ENCODE peak calls at places on chromosomes 7 and 10, in ten cellular contexts. One of them, this sample, is unnamed.

GRCh38 chr7:151792671-151793070 is 84.2 kb downstream of the PRKAG2 start:
- DNase-seq in HFFc6: no peak
- DNase-seq in lower leg skin: no peak
- DNase-seq in pancreas: no peak
- DNase-seq in tibial artery: no peak
- DNase-seq in body of pancreas: no peak
- DNase-seq in neural crest cell: no peak
- DNase-seq in BJ: no peak
- DNase-seq in neural progenitor cell: no peak
- DNase-seq in IMR-90: no peak
- DNase-seq in this sample: peak; percentile 32

GRCh38 chr7:101978683-101979082 is 161.3 kb downstream of the CUX1 start:
- DNase-seq in HFFc6: no peak
- DNase-seq in lower leg skin: no peak
- DNase-seq in pancreas: no peak
- DNase-seq in tibial artery: no peak
- DNase-seq in body of pancreas: no peak
- DNase-seq in neural crest cell: no peak
- DNase-seq in BJ: no peak
- DNase-seq in neural progenitor cell: no peak
- DNase-seq in IMR-90: no peak
- DNase-seq in this sample: no peak

GRCh38 chr7:137970263-137970975 is 31.5 kb downstream of the CREB3L2 start:
- DNase-seq in HFFc6: peak; percentile 84
- DNase-seq in lower leg skin: peak; percentile 90
- DNase-seq in pancreas: no peak
- DNase-seq in tibial artery: no peak
- DNase-seq in body of pancreas: peak; percentile 55
- DNase-seq in neural crest cell: no peak
- DNase-seq in BJ: peak; percentile 84
- DNase-seq in neural progenitor cell: no peak
- DNase-seq in IMR-90: peak; percentile 85
- DNase-seq in this sample: no peak

GRCh38 chr7:101816499-101817030 is 861 bp upstream of the CUX1 start:
- DNase-seq in HFFc6: no peak
- DNase-seq in lower leg skin: peak; percentile 84
- DNase-seq in pancreas: peak; percentile 68
- DNase-seq in tibial artery: peak; percentile 33
- DNase-seq in body of pancreas: peak; percentile 63
- DNase-seq in neural crest cell: peak; percentile 27
- DNase-seq in BJ: no peak
- DNase-seq in neural progenitor cell: peak; percentile 86
- DNase-seq in IMR-90: peak; percentile 37
- DNase-seq in this sample: peak; percentile 68

GRCh38 chr7:140347218-140347617 is 51.1 kb downstream of the SLC37A3 start:
- DNase-seq in HFFc6: no peak
- DNase-seq in lower leg skin: no peak
- DNase-seq in pancreas: no peak
- DNase-seq in tibial artery: no peak
- DNase-seq in body of pancreas: no peak
- DNase-seq in neural crest cell: no peak
- DNase-seq in BJ: no peak
- DNase-seq in neural progenitor cell: no peak
- DNase-seq in IMR-90: no peak
- DNase-seq in this sample: no peak

GRCh38 chr7:81482600-81483186 is 287.2 kb downstream of the HGF start:
- DNase-seq in HFFc6: peak; percentile 38
- DNase-seq in lower leg skin: no peak
- DNase-seq in pancreas: no peak
- DNase-seq in tibial artery: no peak
- DNase-seq in body of pancreas: no peak
- DNase-seq in neural crest cell: no peak
- DNase-seq in BJ: no peak
- DNase-seq in neural progenitor cell: peak; percentile 25
- DNase-seq in IMR-90: peak; percentile 65
- DNase-seq in this sample: no peak

GRCh38 chr10:71080381-71081228 is 131.8 kb upstream of the UNC5B start:
- DNase-seq in HFFc6: no peak
- DNase-seq in lower leg skin: peak; percentile 53
- DNase-seq in pancreas: no peak
- DNase-seq in tibial artery: no peak
- DNase-seq in body of pancreas: no peak
- DNase-seq in neural crest cell: no peak
- DNase-seq in BJ: no peak
- DNase-seq in neural progenitor cell: peak; percentile 1
- DNase-seq in IMR-90: no peak
- DNase-seq in this sample: peak; percentile 35

GRCh38 chr7:92331508-92331907 is 85.7 kb downstream of the ANKIB1 start:
- DNase-seq in HFFc6: no peak
- DNase-seq in lower leg skin: no peak
- DNase-seq in pancreas: no peak
- DNase-seq in tibial artery: no peak
- DNase-seq in body of pancreas: no peak
- DNase-seq in neural crest cell: no peak
- DNase-seq in BJ: no peak
- DNase-seq in neural progenitor cell: no peak
- DNase-seq in IMR-90: no peak
- DNase-seq in this sample: no peak

GRCh38 chr10:131790021-131790420 is 110.8 kb upstream of the PPP2R2D start:
- DNase-seq in HFFc6: no peak
- DNase-seq in lower leg skin: peak; percentile 60
- DNase-seq in pancreas: no peak
- DNase-seq in tibial artery: no peak
- DNase-seq in body of pancreas: no peak
- DNase-seq in neural crest cell: no peak
- DNase-seq in BJ: no peak
- DNase-seq in neural progenitor cell: no peak
- DNase-seq in IMR-90: no peak
- DNase-seq in this sample: no peak

GRCh38 chr7:34806831-34807230 is 148.8 kb downstream of the NPSR1 start:
- DNase-seq in HFFc6: no peak
- DNase-seq in lower leg skin: no peak
- DNase-seq in pancreas: no peak
- DNase-seq in tibial artery: no peak
- DNase-seq in body of pancreas: no peak
- DNase-seq in neural crest cell: no peak
- DNase-seq in BJ: no peak
- DNase-seq in neural progenitor cell: no peak
- DNase-seq in IMR-90: no peak
- DNase-seq in this sample: no peak
- TF ChIP-seq CTCF in HFFc6: no peak
- TF ChIP-seq CTCF in lower leg skin: no peak
- TF ChIP-seq CTCF in pancreas: no peak
- TF ChIP-seq CTCF in tibial artery: no peak
- TF ChIP-seq CTCF in body of pancreas: no peak
- TF ChIP-seq CTCF in neural crest cell: no peak
- TF ChIP-seq CTCF in BJ: no peak
- TF ChIP-seq CTCF in neural progenitor cell: no peak
- TF ChIP-seq CTCF in IMR-90: no peak
- TF ChIP-seq CTCF in this sample: no peak

GRCh38 chr7:107046511-107047259 is 2.2 kb downstream of the PRKAR2B start:
- DNase-seq in HFFc6: no peak
- DNase-seq in lower leg skin: no peak
- DNase-seq in pancreas: no peak
- DNase-seq in tibial artery: no peak
- DNase-seq in body of pancreas: no peak
- DNase-seq in neural crest cell: no peak
- DNase-seq in BJ: no peak
- DNase-seq in neural progenitor cell: no peak
- DNase-seq in IMR-90: no peak
- DNase-seq in this sample: no peak

GRCh38 chr7:107045980-107046379 is 1.5 kb downstream of the PRKAR2B start:
- DNase-seq in HFFc6: no peak
- DNase-seq in lower leg skin: no peak
- DNase-seq in pancreas: no peak
- DNase-seq in tibial artery: no peak
- DNase-seq in body of pancreas: no peak
- DNase-seq in neural crest cell: no peak
- DNase-seq in BJ: peak; percentile 78
- DNase-seq in neural progenitor cell: no peak
- DNase-seq in IMR-90: peak; percentile 61
- DNase-seq in this sample: no peak

GRCh38 chr7:107045195-107045960 is 873 bp downstream of the PRKAR2B start:
- DNase-seq in HFFc6: no peak
- DNase-seq in lower leg skin: no peak
- DNase-seq in pancreas: no peak
- DNase-seq in tibial artery: no peak
- DNase-seq in body of pancreas: no peak
- DNase-seq in neural crest cell: no peak
- DNase-seq in BJ: no peak
- DNase-seq in neural progenitor cell: peak; percentile 52
- DNase-seq in IMR-90: peak; percentile 5
- DNase-seq in this sample: no peak

GRCh38 chr7:107043916-107044346 is 574 bp upstream of the PRKAR2B start:
- DNase-seq in HFFc6: no peak
- DNase-seq in lower leg skin: no peak
- DNase-seq in pancreas: no peak
- DNase-seq in tibial artery: no peak
- DNase-seq in body of pancreas: no peak
- DNase-seq in neural crest cell: no peak
- DNase-seq in BJ: no peak
- DNase-seq in neural progenitor cell: no peak
- DNase-seq in IMR-90: peak; percentile 4
- DNase-seq in this sample: no peak

GRCh38 chr7:107044347-107045194 is at the start of gene PRKAR2B:
- DNase-seq in HFFc6: peak; percentile 24
- DNase-seq in lower leg skin: peak; percentile 92
- DNase-seq in pancreas: peak; percentile 81
- DNase-seq in tibial artery: peak; percentile 48
- DNase-seq in body of pancreas: peak; percentile 73
- DNase-seq in neural crest cell: peak; percentile 75
- DNase-seq in BJ: no peak
- DNase-seq in neural progenitor cell: peak; percentile 96
- DNase-seq in IMR-90: peak; percentile 64
- DNase-seq in this sample: peak; percentile 90
- TF ChIP-seq CTCF in HFFc6: peak; percentile 9
- TF ChIP-seq CTCF in lower leg skin: no peak
- TF ChIP-seq CTCF in pancreas: no peak
- TF ChIP-seq CTCF in tibial artery: no peak
- TF ChIP-seq CTCF in body of pancreas: no peak
- TF ChIP-seq CTCF in neural crest cell: peak; percentile 21
- TF ChIP-seq CTCF in BJ: no peak
- TF ChIP-seq CTCF in neural progenitor cell: no peak
- TF ChIP-seq CTCF in IMR-90: peak; percentile 14
- TF ChIP-seq CTCF in this sample: no peak

DNA sequence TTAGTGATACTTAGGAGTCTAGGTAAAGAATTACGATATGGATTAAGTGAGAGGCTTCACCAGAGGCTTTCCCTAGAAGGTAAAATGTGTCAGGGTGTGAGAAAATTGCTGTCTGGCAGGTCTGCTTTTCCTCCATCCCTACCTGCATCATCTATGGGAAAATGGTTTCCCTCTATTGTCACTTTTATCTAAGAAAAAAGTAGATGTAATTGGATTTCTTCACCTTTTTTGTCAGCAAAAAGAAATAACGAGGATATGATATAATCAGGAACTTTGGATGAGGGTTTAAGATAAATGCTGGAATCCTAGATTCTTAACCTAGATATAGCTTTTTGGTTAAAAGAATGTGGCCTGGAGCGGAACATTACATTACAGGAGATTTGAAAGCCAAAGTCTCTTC is 146.1 kb downstream of the MAGI2 start:
- DNase-seq in HFFc6: no peak
- DNase-seq in lower leg skin: no peak
- DNase-seq in pancreas: no peak
- DNase-seq in tibial artery: no peak
- DNase-seq in body of pancreas: no peak
- DNase-seq in neural crest cell: no peak
- DNase-seq in BJ: no peak
- DNase-seq in neural progenitor cell: no peak
- DNase-seq in IMR-90: no peak
- DNase-seq in this sample: no peak
- TF ChIP-seq CTCF in HFFc6: no peak
- TF ChIP-seq CTCF in lower leg skin: no peak
- TF ChIP-seq CTCF in pancreas: no peak
- TF ChIP-seq CTCF in tibial artery: no peak
- TF ChIP-seq CTCF in body of pancreas: no peak
- TF ChIP-seq CTCF in neural crest cell: no peak
- TF ChIP-seq CTCF in BJ: no peak
- TF ChIP-seq CTCF in neural progenitor cell: no peak
- TF ChIP-seq CTCF in IMR-90: no peak
- TF ChIP-seq CTCF in this sample: no peak

GRCh38 chr7:144459635-144460034 is 56.1 kb upstream of the NOBOX start:
- DNase-seq in HFFc6: no peak
- DNase-seq in lower leg skin: no peak
- DNase-seq in pancreas: no peak
- DNase-seq in tibial artery: no peak
- DNase-seq in body of pancreas: no peak
- DNase-seq in neural crest cell: no peak
- DNase-seq in BJ: no peak
- DNase-seq in neural progenitor cell: no peak
- DNase-seq in IMR-90: no peak
- DNase-seq in this sample: no peak

GRCh38 chr7:144455040-144455404 is 51.5 kb upstream of the NOBOX start:
- DNase-seq in HFFc6: no peak
- DNase-seq in lower leg skin: no peak
- DNase-seq in pancreas: no peak
- DNase-seq in tibial artery: no peak
- DNase-seq in body of pancreas: no peak
- DNase-seq in neural crest cell: no peak
- DNase-seq in BJ: no peak
- DNase-seq in neural progenitor cell: no peak
- DNase-seq in IMR-90: no peak
- DNase-seq in this sample: no peak

GRCh38 chr7:144452064-144452463 is 48.6 kb upstream of the NOBOX start:
- DNase-seq in HFFc6: no peak
- DNase-seq in lower leg skin: no peak
- DNase-seq in pancreas: no peak
- DNase-seq in tibial artery: no peak
- DNase-seq in body of pancreas: no peak
- DNase-seq in neural crest cell: no peak
- DNase-seq in BJ: no peak
- DNase-seq in neural progenitor cell: no peak
- DNase-seq in IMR-90: no peak
- DNase-seq in this sample: no peak

DNA sequence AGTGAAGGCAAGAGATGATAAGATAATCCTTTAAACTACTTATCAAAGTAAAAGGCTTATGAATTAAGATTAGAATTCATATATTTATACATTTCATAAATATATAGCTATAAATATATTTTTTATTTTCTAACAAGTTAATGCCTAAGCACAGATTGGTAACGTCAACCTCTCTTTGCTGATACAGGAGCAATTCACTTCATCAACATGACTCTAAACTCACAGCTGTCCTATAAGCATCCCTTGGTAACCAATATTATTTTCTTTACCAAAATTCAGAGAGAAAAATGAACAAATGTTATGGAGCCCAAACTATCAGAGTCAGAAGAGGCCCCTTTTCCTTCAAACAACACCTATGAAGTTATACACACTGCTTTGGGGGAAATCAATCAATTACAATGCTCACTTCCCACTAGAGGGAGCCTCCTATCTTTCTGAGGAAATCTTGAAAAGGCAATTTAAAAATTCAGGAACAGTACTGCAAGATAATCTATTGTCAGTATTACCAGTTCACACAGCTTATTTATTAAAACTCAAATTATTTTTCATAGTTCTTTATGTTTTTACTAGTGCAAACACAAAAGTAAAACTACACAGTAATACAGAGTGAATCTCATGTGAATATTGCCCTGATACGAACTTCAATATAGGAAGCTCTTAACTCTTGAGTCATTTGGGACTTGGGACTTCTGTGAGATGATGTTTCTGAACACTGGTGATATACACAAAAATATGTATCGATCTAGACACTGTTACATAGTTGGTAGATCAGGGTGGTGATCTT is 51.0 kb upstream of the NOBOX start:
- DNase-seq in HFFc6: no peak
- DNase-seq in lower leg skin: no peak
- DNase-seq in pancreas: no peak
- DNase-seq in tibial artery: no peak
- DNase-seq in body of pancreas: no peak
- DNase-seq in neural crest cell: no peak
- DNase-seq in BJ: no peak
- DNase-seq in neural progenitor cell: no peak
- DNase-seq in IMR-90: no peak
- DNase-seq in this sample: no peak
- TF ChIP-seq CTCF in HFFc6: peak; percentile 51
- TF ChIP-seq CTCF in lower leg skin: no peak
- TF ChIP-seq CTCF in pancreas: no peak
- TF ChIP-seq CTCF in tibial artery: no peak
- TF ChIP-seq CTCF in body of pancreas: no peak
- TF ChIP-seq CTCF in neural crest cell: peak; percentile 52
- TF ChIP-seq CTCF in BJ: no peak
- TF ChIP-seq CTCF in neural progenitor cell: peak; percentile 44
- TF ChIP-seq CTCF in IMR-90: no peak
- TF ChIP-seq CTCF in this sample: peak; percentile 12